ENCODE peak calls at places on chromosomes 5 and 9, in four cellular contexts. One of them, this sample, is unnamed. For H3K36me3, the result is how much of the 10 kb centered on the place peaks cover.

GRCh38 chr9:119963798-119964372 is 594.6 kb upstream of the BRINP1 start:
- DNase-seq in CD8-positive, alpha-beta T cell: no peak
- DNase-seq in Panc1: no peak
- DNase-seq in tibial nerve: no peak
- DNase-seq in this sample: no peak

GRCh38 chr9:136572596-136573313 is 26.9 kb upstream of the NOTCH1 start:
- DNase-seq in CD8-positive, alpha-beta T cell: no peak
- DNase-seq in Panc1: no peak
- DNase-seq in tibial nerve: no peak
- DNase-seq in this sample: peak

GRCh38 chr5:124343451-124343867 is 403.0 kb downstream of the ZNF608 start:
- DNase-seq in CD8-positive, alpha-beta T cell: no peak
- DNase-seq in Panc1: no peak
- DNase-seq in tibial nerve: no peak
- DNase-seq in this sample: peak

GRCh38 chr9:137029058-137029922 is 1.3 kb upstream of the ABCA2 start:
- DNase-seq in CD8-positive, alpha-beta T cell: peak
- DNase-seq in Panc1: peak
- DNase-seq in tibial nerve: peak
- DNase-seq in this sample: peak

GRCh38 chr5:134545070-134545868 is 19.8 kb downstream of the JADE2 start:
- DNase-seq in CD8-positive, alpha-beta T cell: no peak
- DNase-seq in Panc1: no peak
- DNase-seq in tibial nerve: no peak
- DNase-seq in this sample: no peak

GRCh38 chr5:83133797-83134196 is 56.5 kb downstream of the XRCC4 start:
- DNase-seq in CD8-positive, alpha-beta T cell: no peak
- DNase-seq in Panc1: no peak
- DNase-seq in tibial nerve: no peak
- DNase-seq in this sample: peak

GRCh38 chr9:76630916-76631315 is 133.3 kb upstream of the PCA3 start:
- DNase-seq in CD8-positive, alpha-beta T cell: no peak
- DNase-seq in Panc1: no peak
- DNase-seq in tibial nerve: no peak
- DNase-seq in this sample: no peak

GRCh38 chr5:97183100-97183929 is at the start of gene RIOK2:
- DNase-seq in CD8-positive, alpha-beta T cell: peak
- DNase-seq in Panc1: peak
- DNase-seq in tibial nerve: peak
- DNase-seq in this sample: peak

GRCh38 chr5:135186662-135187522 is 152.9 kb upstream of the PITX1 start:
- DNase-seq in CD8-positive, alpha-beta T cell: no peak
- DNase-seq in Panc1: no peak
- DNase-seq in tibial nerve: no peak
- DNase-seq in this sample: no peak

GRCh38 chr9:129305246-129305645 is 127.2 kb upstream of the IER5L start:
- DNase-seq in CD8-positive, alpha-beta T cell: no peak
- DNase-seq in Panc1: no peak
- DNase-seq in tibial nerve: peak
- DNase-seq in this sample: peak

GRCh38 chr5:137603891-137604290 is 104.8 kb upstream of the SPOCK1 start:
- DNase-seq in CD8-positive, alpha-beta T cell: no peak
- DNase-seq in Panc1: no peak
- DNase-seq in tibial nerve: no peak
- DNase-seq in this sample: no peak

GRCh38 chr9:96450613-96451544 is 910 bp downstream of the HABP4 start:
- DNase-seq in CD8-positive, alpha-beta T cell: peak
- DNase-seq in Panc1: no peak
- DNase-seq in tibial nerve: no peak
- DNase-seq in this sample: peak

GRCh38 chr9:92600742-92601261 is 65.0 kb upstream of the ECM2 start:
- DNase-seq in CD8-positive, alpha-beta T cell: no peak
- DNase-seq in Panc1: no peak
- DNase-seq in tibial nerve: no peak
- DNase-seq in this sample: no peak

GRCh38 chr5:43638556-43638955 is 35.6 kb downstream of the NNT start:
- DNase-seq in CD8-positive, alpha-beta T cell: no peak
- DNase-seq in Panc1: no peak
- DNase-seq in tibial nerve: no peak
- DNase-seq in this sample: no peak

GRCh38 chr5:103450333-103451061 is 112.1 kb downstream of the NUDT12 start:
- DNase-seq in CD8-positive, alpha-beta T cell: no peak
- DNase-seq in Panc1: no peak
- DNase-seq in tibial nerve: no peak
- DNase-seq in this sample: no peak

GRCh38 chr9:133710661-133711427 is 27.3 kb downstream of the SARDH start:
- DNase-seq in CD8-positive, alpha-beta T cell: no peak
- DNase-seq in Panc1: no peak
- DNase-seq in tibial nerve: no peak
- DNase-seq in this sample: peak

GRCh38 chr9:124218438-124219289 is 39.1 kb upstream of the NEK6 start:
- DNase-seq in CD8-positive, alpha-beta T cell: no peak
- DNase-seq in Panc1: no peak
- DNase-seq in tibial nerve: no peak
- DNase-seq in this sample: peak

DNA sequence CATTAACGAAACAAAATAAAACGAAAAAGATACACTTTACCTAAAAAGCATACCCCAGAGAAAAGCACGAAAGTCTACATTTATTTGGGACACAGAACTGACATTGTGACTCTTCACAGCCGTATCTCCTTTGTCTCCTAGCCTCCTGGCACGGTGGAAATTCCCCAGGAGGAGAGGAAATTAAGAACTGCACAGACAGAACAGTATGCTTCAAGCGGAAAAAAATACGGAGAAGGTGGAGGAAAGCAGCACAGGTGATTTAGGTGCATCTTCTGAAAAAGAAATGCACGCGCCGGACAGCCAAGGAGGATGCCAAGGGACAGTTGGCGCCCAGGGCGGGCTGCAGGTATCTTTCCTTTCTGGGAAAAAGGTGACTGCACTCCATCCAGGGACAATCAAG is 32.0 kb downstream of the DDX31 start:
- DNase-seq in CD8-positive, alpha-beta T cell: no peak
- DNase-seq in Panc1: no peak
- DNase-seq in tibial nerve: no peak
- DNase-seq in this sample: no peak
- H3K36me3 ChIP-seq in CD8-positive, alpha-beta T cell: under half
- H3K36me3 ChIP-seq in Panc1: under half
- H3K36me3 ChIP-seq in tibial nerve: under half
- H3K36me3 ChIP-seq in this sample: half or more

GRCh38 chr9:135096408-135096885 is 9.0 kb downstream of the OLFM1 start:
- DNase-seq in CD8-positive, alpha-beta T cell: no peak
- DNase-seq in Panc1: no peak
- DNase-seq in tibial nerve: no peak
- DNase-seq in this sample: no peak

GRCh38 chr9:135095470-135096407 is 8.3 kb downstream of the OLFM1 start:
- DNase-seq in CD8-positive, alpha-beta T cell: no peak
- DNase-seq in Panc1: no peak
- DNase-seq in tibial nerve: no peak
- DNase-seq in this sample: no peak

GRCh38 chr9:135093111-135093510 is 5.6 kb downstream of the OLFM1 start:
- DNase-seq in CD8-positive, alpha-beta T cell: no peak
- DNase-seq in Panc1: no peak
- DNase-seq in tibial nerve: no peak
- DNase-seq in this sample: no peak

GRCh38 chr9:135091545-135091944 is 4.1 kb downstream of the OLFM1 start:
- DNase-seq in CD8-positive, alpha-beta T cell: no peak
- DNase-seq in Panc1: no peak
- DNase-seq in tibial nerve: no peak
- DNase-seq in this sample: no peak

DNA sequence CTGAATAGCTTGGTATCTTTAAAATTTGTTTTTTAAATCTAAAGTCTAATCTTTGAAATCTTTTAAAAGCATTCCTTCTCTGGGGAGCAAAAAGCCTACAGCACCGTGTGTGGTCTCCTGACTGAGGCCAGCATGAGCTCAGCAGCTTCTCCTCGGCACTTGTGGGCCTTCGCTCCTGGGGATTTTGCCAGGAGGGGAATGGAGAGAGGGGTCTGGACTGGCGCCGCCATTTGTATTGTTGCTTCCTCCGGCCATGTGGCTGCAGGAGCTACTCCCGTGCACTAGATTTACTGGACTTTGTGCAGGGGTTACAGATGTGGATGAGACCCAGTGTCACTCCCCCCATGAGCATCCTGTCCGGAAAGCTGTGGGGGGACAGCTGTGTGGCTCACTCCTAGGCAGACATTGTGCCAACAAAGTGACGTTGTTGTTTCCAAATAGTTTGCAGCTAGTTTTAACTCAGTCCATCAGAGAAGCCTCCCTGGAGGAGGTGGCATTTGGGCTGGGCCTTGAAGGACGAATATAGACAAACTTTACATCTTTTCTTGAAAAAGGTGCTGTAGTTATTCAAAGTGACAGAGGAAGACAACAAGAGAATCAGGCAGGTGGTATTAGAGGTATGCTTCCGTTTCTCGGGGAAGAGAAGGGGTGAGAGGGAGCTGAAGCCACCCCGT is 6.6 kb downstream of the OLFM1 start:
- DNase-seq in CD8-positive, alpha-beta T cell: no peak
- DNase-seq in Panc1: no peak
- DNase-seq in tibial nerve: no peak
- DNase-seq in this sample: no peak
- H3K36me3 ChIP-seq in CD8-positive, alpha-beta T cell: under half
- H3K36me3 ChIP-seq in Panc1: under half
- H3K36me3 ChIP-seq in tibial nerve: under half
- H3K36me3 ChIP-seq in this sample: under half

GRCh38 chr9:126832440-126832839 is 27.6 kb downstream of the ZBTB43 start:
- DNase-seq in CD8-positive, alpha-beta T cell: no peak
- DNase-seq in Panc1: no peak
- DNase-seq in tibial nerve: no peak
- DNase-seq in this sample: no peak
- H3K36me3 ChIP-seq in CD8-positive, alpha-beta T cell: under half
- H3K36me3 ChIP-seq in Panc1: under half
- H3K36me3 ChIP-seq in tibial nerve: under half
- H3K36me3 ChIP-seq in this sample: under half

DNA sequence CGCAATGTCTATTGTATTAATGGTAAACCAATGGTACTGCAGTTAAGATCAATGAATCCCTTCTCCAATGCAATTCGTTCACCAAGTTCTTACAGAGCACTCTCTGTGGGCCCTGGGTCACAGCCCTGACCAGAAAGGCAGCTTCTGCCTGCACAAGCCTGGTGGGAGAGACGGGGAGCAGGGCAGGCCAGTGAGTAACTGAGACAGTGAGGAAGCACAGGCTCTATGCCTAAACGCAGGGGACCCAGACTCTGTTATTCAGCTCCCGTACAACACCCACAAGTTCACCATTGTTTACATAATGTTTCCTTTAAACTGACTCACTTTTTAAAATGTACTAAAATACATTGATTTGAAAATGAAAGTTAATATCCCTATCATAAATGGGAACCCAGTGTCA is 40.5 kb upstream of the CTSL start:
- DNase-seq in CD8-positive, alpha-beta T cell: no peak
- DNase-seq in Panc1: no peak
- DNase-seq in tibial nerve: no peak
- DNase-seq in this sample: no peak
- H3K36me3 ChIP-seq in CD8-positive, alpha-beta T cell: under half
- H3K36me3 ChIP-seq in Panc1: under half
- H3K36me3 ChIP-seq in tibial nerve: under half
- H3K36me3 ChIP-seq in this sample: under half

DNA sequence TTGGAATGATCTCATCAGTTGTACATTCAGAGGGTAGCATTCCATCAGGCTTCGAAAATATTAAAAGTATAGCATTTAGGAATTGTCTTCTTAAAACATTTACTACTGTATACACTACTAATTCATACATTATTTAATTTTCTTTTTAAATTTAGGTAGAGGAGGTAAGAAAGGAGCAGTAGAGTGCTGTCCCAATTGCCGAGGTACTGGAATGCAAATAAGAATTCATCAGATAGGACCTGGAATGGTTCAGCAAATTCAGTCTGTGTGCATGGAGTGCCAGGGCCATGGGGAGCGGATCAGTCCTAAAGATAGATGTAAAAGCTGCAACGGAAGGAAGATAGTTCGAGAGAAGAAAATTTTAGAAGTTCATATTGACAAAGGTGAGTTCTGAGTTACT is 5.2 kb downstream of the DNAJA1 start:
- DNase-seq in CD8-positive, alpha-beta T cell: no peak
- DNase-seq in Panc1: no peak
- DNase-seq in tibial nerve: no peak
- DNase-seq in this sample: no peak
- H3K36me3 ChIP-seq in CD8-positive, alpha-beta T cell: half or more
- H3K36me3 ChIP-seq in Panc1: half or more
- H3K36me3 ChIP-seq in tibial nerve: under half
- H3K36me3 ChIP-seq in this sample: half or more

This sample was measured in left lung.